ENCODE peak calls at places on chromosome 12, in five cellular contexts. B is A673, K is MM.1S, O is uterus, M is bronchial epithelial cell. R is an unnamed sample.

GRCh38 chr12:33703221-33703620 is 263.6 kb upstream of the SYT10 start:
- DNase-seq in K (no peak), B (no peak), O (no peak), M (peak; percentile 48), R (no peak)

GRCh38 chr12:39451977-39452376 is 9.1 kb upstream of the KIF21A start:
- DNase-seq in K (no peak), O (no peak), M (peak; percentile 46), B (no peak), R (no peak)

GRCh38 chr12:66036317-66036716 is 94.2 kb downstream of the LLPH start:
- DNase-seq in O (peak; percentile 21), B (peak; percentile 52), M (peak; percentile 99), K (no peak), R (no peak)

GRCh38 chr12:78931466-78931990 is 67.0 kb downstream of the SYT1 start:
- DNase-seq in M (no peak), O (no peak), B (peak; percentile 83), K (no peak), R (no peak)

GRCh38 chr12:111434680-111435338 is 29.1 kb downstream of the SH2B3 start:
- DNase-seq in M (peak; percentile 22), B (peak; percentile 73), O (peak; percentile 74), K (peak; percentile 66), R (peak; percentile 59)

GRCh38 chr12:29863665-29864064 is 79.9 kb upstream of the TMTC1 start:
- DNase-seq in B (no peak), K (no peak), M (no peak), O (no peak), R (no peak)

GRCh38 chr12:132489078-132489601 is 811 bp upstream of the FBRSL1 start:
- DNase-seq in K (no peak), B (no peak), O (no peak), M (no peak), R (no peak)

GRCh38 chr12:126349383-126349782 is 1284.1 kb downstream of the AACS start:
- DNase-seq in O (no peak), K (no peak), B (no peak), M (no peak), R (no peak)

GRCh38 chr12:49223122-49223521 is 34.2 kb upstream of the TUBA1A start:
- DNase-seq in M (no peak), B (no peak), O (no peak), K (no peak), R (no peak)

GRCh38 chr12:53064613-53065415 is 14.4 kb downstream of the SPRYD3 start:
- DNase-seq in K (no peak), B (no peak), O (peak; percentile 38), M (no peak), R (no peak)

GRCh38 chr12:10075451-10075850 is 23.3 kb downstream of the CLEC1A start:
- DNase-seq in K (no peak), B (no peak), M (no peak), O (no peak), R (no peak)

GRCh38 chr12:49803693-49804450 is 24.3 kb downstream of the NCKAP5L start:
- DNase-seq in O (no peak), K (no peak), M (no peak), B (no peak), R (no peak)

GRCh38 chr12:139585-139984 is 73.0 kb downstream of the IQSEC3 start:
- DNase-seq in O (no peak), K (no peak), B (no peak), M (no peak), R (no peak)

GRCh38 chr12:21657336-21658077 is at the start of gene LDHB:
- DNase-seq in K (peak; percentile 96), B (peak; percentile 99), O (peak; percentile 98), M (peak; percentile 89), R (peak; percentile 97)

GRCh38 chr12:30794591-30795409 is 40.0 kb upstream of the CAPRIN2 start:
- DNase-seq in B (peak; percentile 96), M (peak; percentile 94), K (no peak), O (no peak), R (no peak)

GRCh38 chr12:24600996-24601395 is 347.9 kb downstream of the BCAT1 start:
- DNase-seq in B (peak; percentile 88), M (peak; percentile 85), K (no peak), O (no peak), R (peak; percentile 46)

GRCh38 chr12:115160290-115161108 is 476.5 kb upstream of the TBX3 start:
- DNase-seq in K (no peak), O (no peak), M (no peak), B (no peak), R (no peak)

GRCh38 chr12:63985945-63986344 is 141.4 kb downstream of the SRGAP1 start:
- DNase-seq in O (no peak), B (no peak), M (no peak), K (no peak), R (no peak)

GRCh38 chr12:111451649-111452129 is 46.0 kb downstream of the SH2B3 start:
- DNase-seq in O (peak; percentile 11), B (peak; percentile 82), M (peak; percentile 49), K (peak; percentile 33), R (peak; percentile 54)

GRCh38 chr12:130049666-130050065 is 112.6 kb upstream of the FZD10 start:
- DNase-seq in K (no peak), B (no peak), O (no peak), M (peak; percentile 15), R (no peak)

GRCh38 chr12:54139030-54139429 is 49.8 kb downstream of the SMUG1 start:
- DNase-seq in K (no peak), B (no peak), M (no peak), O (no peak), R (no peak)

GRCh38 chr12:19937161-19937560 is 431.2 kb upstream of the PDE3A start:
- DNase-seq in K (no peak), B (no peak), M (no peak), O (no peak), R (no peak)

GRCh38 chr12:53696285-53696654 is 20.4 kb upstream of the ATP5MC2 start:
- DNase-seq in K (peak; percentile 53), O (peak; percentile 57), B (peak; percentile 92), M (peak; percentile 96), R (peak; percentile 76)

GRCh38 chr12:88538250-88538649 is 42.0 kb downstream of the KITLG start:
- DNase-seq in O (no peak), M (no peak), B (no peak), K (no peak), R (no peak)

GRCh38 chr12:51904951-51905471 is 2.3 kb upstream of the ACVRL1 start:
- DNase-seq in M (peak; percentile 44), K (no peak), O (peak; percentile 69), B (no peak), R (no peak)

GRCh38 chr12:40697566-40698257 is 5.5 kb downstream of the CNTN1 start:
- DNase-seq in K (no peak), B (no peak), M (peak; percentile 99), O (no peak), R (no peak)

GRCh38 chr12:106764738-106765137 is 9.7 kb upstream of the RIC8B start:
- DNase-seq in M (peak; percentile 5), B (no peak), O (no peak), K (no peak), R (no peak)

GRCh38 chr12:61750604-61751003 is 509.6 kb upstream of the USP15 start:
- DNase-seq in K (no peak), M (peak; percentile 5), B (peak; percentile 54), O (no peak), R (no peak)

DNA sequence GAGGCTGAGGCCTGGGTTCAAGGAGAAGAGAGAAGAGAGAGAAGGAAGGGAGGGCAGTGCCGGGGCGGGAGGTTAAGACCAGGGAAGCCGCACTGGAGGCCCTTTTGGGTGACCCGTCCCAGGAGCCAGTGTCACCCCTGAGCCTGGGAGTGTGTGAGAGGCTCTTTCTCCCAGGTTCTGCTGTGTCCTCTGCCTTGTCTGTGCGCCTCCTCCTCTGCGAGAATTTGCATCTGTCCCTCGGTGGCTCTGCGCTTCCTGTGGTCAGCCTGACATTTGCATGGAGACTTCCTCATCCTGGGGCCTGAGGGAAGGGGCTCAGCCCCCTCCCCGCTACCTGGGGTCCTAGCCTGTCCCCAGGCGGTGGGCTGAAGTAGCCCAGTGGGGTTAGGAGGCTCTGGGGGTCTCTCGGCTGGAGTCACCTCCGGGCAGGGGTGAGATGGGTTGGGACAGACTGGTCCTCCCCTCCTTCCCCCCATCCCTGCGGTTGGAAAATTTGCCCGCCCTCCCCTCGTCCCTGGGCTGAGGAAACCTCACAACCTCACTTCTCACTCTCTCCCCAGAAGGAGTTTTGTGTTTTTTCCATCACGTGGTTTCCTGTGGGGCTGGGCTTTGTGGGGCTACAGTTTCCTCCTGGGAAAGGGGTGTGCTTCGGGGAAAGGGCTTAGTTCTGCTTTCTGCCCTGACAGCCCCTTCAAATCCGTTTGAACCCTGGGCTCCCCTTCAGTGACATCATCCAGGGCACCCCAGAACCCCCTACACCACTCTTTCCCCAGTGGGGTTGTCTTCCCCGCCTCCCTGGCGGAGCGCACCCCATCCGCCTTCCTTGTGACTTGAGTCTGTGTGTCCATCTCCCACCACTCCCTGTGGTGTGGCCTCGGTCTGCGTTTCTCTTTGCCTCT is 2.5 kb downstream of the PTPN6 start:
- DNase-seq in M (no peak), O (no peak), K (peak; percentile 82), B (peak; percentile 75), R (peak; percentile 93)
- H3K4me3 ChIP-seq in M (no peak overlapping the region), O (no peak overlapping the region), K (peak overlapping the region; percentile 80), B (no peak overlapping the region), R (peak overlapping the region; percentile 89)

DNA sequence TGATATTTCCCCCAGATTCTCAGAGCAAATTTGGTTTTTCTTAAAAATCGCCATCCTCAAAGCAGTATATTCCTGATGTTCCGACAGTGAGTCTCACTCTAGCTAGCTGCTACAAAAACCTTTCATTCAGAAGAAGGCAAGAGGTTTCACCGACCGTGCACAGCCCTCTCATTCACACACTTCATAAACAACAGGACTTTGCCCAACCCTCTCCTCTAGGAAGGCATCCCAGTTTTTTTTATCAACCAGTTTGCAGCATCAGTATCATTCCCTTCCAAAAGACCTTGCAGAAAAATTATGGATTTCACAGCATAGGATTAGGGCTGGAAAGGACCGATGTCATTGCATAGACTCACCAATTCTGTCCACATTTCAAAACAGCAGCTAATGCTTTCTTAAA is 732 bp downstream of the SVOP start:
- DNase-seq in O (no peak), M (no peak), B (no peak), K (no peak), R (no peak)
- H3K4me3 ChIP-seq in O (no peak overlapping the region), M (no peak overlapping the region), B (no peak overlapping the region), K (no peak overlapping the region), R (no peak overlapping the region)

DNA sequence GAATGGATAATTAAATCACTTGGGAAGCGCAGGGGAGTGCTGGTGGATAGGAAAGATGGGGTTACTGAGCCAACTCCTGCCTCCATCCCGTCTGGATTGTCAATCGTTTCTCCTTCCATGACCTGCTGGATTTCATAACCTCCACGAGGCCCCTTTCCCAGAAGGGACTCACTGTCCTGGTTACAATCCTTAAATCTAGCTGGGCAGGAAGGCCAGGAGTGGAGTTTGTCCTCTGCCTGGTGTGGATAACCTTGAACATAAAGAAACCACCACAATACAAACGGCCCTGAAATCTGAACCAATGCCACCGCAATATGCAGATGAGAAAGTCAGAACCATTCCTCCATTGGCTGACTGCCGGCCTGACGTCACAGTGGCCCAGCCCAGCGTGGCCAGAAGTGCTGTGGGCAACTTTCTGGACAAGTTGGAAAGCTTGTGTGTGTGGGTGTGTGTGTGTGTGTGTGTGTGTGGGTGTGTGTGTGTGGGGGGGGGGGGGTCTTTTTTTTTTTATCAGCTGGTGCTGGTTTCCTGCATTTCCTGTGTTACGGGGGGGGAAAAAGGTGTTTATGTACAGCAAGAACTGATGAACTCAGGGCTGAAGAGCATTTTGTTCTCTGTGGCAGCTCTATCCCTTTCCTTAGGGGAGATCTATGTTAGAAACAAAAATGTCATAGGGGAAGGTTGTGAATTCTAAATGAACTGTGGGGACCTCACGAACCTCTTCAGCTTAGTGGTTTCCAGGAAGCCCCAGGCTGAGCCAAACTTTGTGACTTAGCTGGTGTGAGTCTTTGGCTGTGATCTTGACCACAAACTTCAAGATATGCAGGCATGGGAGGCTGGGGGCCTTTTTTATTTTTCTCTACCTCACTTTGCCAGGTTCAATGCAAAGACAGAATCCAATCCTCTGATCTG is 81.6 kb upstream of the MED13L start:
- DNase-seq in K (peak; percentile 92), M (peak; percentile 74), B (peak; percentile 95), O (peak; percentile 97), R (peak; percentile 79)
- H3K4me3 ChIP-seq in K (peak overlapping the region; percentile 30), M (no peak overlapping the region), B (peak overlapping the region; percentile 7), O (no peak overlapping the region), R (peak overlapping the region; percentile 16)

GRCh38 chr12:28500373-28501024 is 310.2 kb downstream of the CCDC91 start:
- DNase-seq in B (no peak), M (peak; percentile 63), K (no peak), O (no peak), R (no peak)
- H3K4me3 ChIP-seq in B (no peak overlapping the region), M (no peak overlapping the region), K (no peak overlapping the region), O (no peak overlapping the region), R (no peak overlapping the region)

R was measured in Jurkat, Clone E6-1.